ENCODE peak calls at places on chromosomes 5 and 9, in six cellular contexts. One of them, this sample, is unnamed.

GRCh38 chr9:97737429-97737828 is 40.3 kb upstream of the XPA start:
- DNase-seq in GM04504: no peak
- DNase-seq in osteocyte: no peak
- DNase-seq in midbrain: peak; percentile 6
- DNase-seq in NAMALWA: peak; percentile 38
- DNase-seq in NCI-H1092 treated with DMSO at 0.1 percent for 48 hours: no peak
- DNase-seq in this sample: peak; percentile 49

GRCh38 chr5:165138261-165138660 is 1632.8 kb downstream of the MAT2B start:
- DNase-seq in midbrain: no peak
- DNase-seq in GM04504: no peak
- DNase-seq in osteocyte: no peak
- DNase-seq in NAMALWA: no peak
- DNase-seq in NCI-H1092 treated with DMSO at 0.1 percent for 48 hours: no peak
- DNase-seq in this sample: no peak

GRCh38 chr5:17317499-17317898 is 100.1 kb downstream of the BASP1 start:
- DNase-seq in NCI-H1092 treated with DMSO at 0.1 percent for 48 hours: no peak
- DNase-seq in NAMALWA: peak; percentile 76
- DNase-seq in osteocyte: no peak
- DNase-seq in midbrain: no peak
- DNase-seq in GM04504: no peak
- DNase-seq in this sample: no peak

GRCh38 chr9:116234091-116234490 is 80.5 kb downstream of the PAPPA start:
- DNase-seq in NCI-H1092 treated with DMSO at 0.1 percent for 48 hours: no peak
- DNase-seq in NAMALWA: no peak
- DNase-seq in osteocyte: no peak
- DNase-seq in midbrain: no peak
- DNase-seq in GM04504: peak; percentile 97
- DNase-seq in this sample: no peak

GRCh38 chr5:18305288-18305899 is 671.1 kb downstream of the TAF11L14 start:
- DNase-seq in osteocyte: no peak
- DNase-seq in GM04504: no peak
- DNase-seq in midbrain: peak; percentile 31
- DNase-seq in NAMALWA: peak; percentile 51
- DNase-seq in NCI-H1092 treated with DMSO at 0.1 percent for 48 hours: peak; percentile 26
- DNase-seq in this sample: peak; percentile 64

GRCh38 chr5:146745937-146746577 is 132.5 kb downstream of the PPP2R2B start:
- DNase-seq in GM04504: no peak
- DNase-seq in NCI-H1092 treated with DMSO at 0.1 percent for 48 hours: peak; percentile 82
- DNase-seq in NAMALWA: no peak
- DNase-seq in midbrain: no peak
- DNase-seq in osteocyte: no peak
- DNase-seq in this sample: no peak

GRCh38 chr5:26847041-26847736 is 191.2 kb downstream of the CDH9 start:
- DNase-seq in NCI-H1092 treated with DMSO at 0.1 percent for 48 hours: no peak
- DNase-seq in NAMALWA: no peak
- DNase-seq in osteocyte: no peak
- DNase-seq in GM04504: no peak
- DNase-seq in midbrain: no peak
- DNase-seq in this sample: no peak

GRCh38 chr5:169867347-169867746 is 112.9 kb downstream of the INSYN2B start:
- DNase-seq in midbrain: no peak
- DNase-seq in GM04504: no peak
- DNase-seq in NAMALWA: no peak
- DNase-seq in NCI-H1092 treated with DMSO at 0.1 percent for 48 hours: no peak
- DNase-seq in osteocyte: no peak
- DNase-seq in this sample: no peak

GRCh38 chr9:123761905-123762605 is 167.9 kb downstream of the DENND1A start:
- DNase-seq in NAMALWA: no peak
- DNase-seq in midbrain: no peak
- DNase-seq in osteocyte: no peak
- DNase-seq in NCI-H1092 treated with DMSO at 0.1 percent for 48 hours: no peak
- DNase-seq in GM04504: no peak
- DNase-seq in this sample: no peak

GRCh38 chr5:40052812-40053211 is 626.9 kb upstream of the PTGER4 start:
- DNase-seq in NAMALWA: no peak
- DNase-seq in GM04504: no peak
- DNase-seq in NCI-H1092 treated with DMSO at 0.1 percent for 48 hours: no peak
- DNase-seq in midbrain: no peak
- DNase-seq in osteocyte: no peak
- DNase-seq in this sample: peak; percentile 97

GRCh38 chr9:32304495-32304894 is 79.9 kb upstream of the ACO1 start:
- DNase-seq in NAMALWA: no peak
- DNase-seq in NCI-H1092 treated with DMSO at 0.1 percent for 48 hours: no peak
- DNase-seq in osteocyte: no peak
- DNase-seq in GM04504: no peak
- DNase-seq in midbrain: no peak
- DNase-seq in this sample: no peak

GRCh38 chr5:82425591-82425990 is 147.4 kb upstream of the RPS23 start:
- DNase-seq in NAMALWA: no peak
- DNase-seq in osteocyte: no peak
- DNase-seq in midbrain: no peak
- DNase-seq in NCI-H1092 treated with DMSO at 0.1 percent for 48 hours: no peak
- DNase-seq in GM04504: no peak
- DNase-seq in this sample: no peak

GRCh38 chr5:93141969-93142368 is 439.1 kb downstream of the NR2F1-AS1 start:
- DNase-seq in NCI-H1092 treated with DMSO at 0.1 percent for 48 hours: no peak
- DNase-seq in GM04504: no peak
- DNase-seq in osteocyte: no peak
- DNase-seq in midbrain: no peak
- DNase-seq in NAMALWA: no peak
- DNase-seq in this sample: peak; percentile 52